ENCODE peak calls at places on chromosomes 4 and X, in six cellular contexts. R is PC-9, H is ovary, L is lower lobe of right lung, I is mucosa of descending colon, G is breast epithelium. D is an unnamed sample.

GRCh38 chrX:8820910-8821527 is 19.8 kb upstream of the FAM9A start:
- DNase-seq in L (no peak), R (no peak), G (no peak), I (no peak), H (no peak), D (no peak)

GRCh38 chr4:182238355-182238931 is 4.8 kb upstream of the TENM3 start:
- DNase-seq in G (no peak), I (no peak), R (no peak), H (no peak), L (no peak), D (no peak)

GRCh38 chrX:118261136-118261535 is 84.8 kb upstream of the WDR44 start:
- DNase-seq in I (no peak), H (no peak), R (no peak), L (no peak), G (no peak), D (no peak)

GRCh38 chr4:107037188-107037587 is 1.1 kb upstream of the DKK2 start:
- DNase-seq in G (no peak), R (no peak), H (peak; percentile 40), L (peak; percentile 49), I (no peak), D (peak; percentile 66)

GRCh38 chr4:99642725-99643489 is 14.7 kb downstream of the C4orf54 start:
- DNase-seq in I (no peak), H (peak; percentile 70), L (no peak), R (no peak), G (no peak), D (no peak)

GRCh38 chr4:140056015-140056414 is 98.0 kb downstream of the MAML3 start:
- DNase-seq in G (no peak), R (no peak), I (no peak), L (no peak), H (no peak), D (no peak)

GRCh38 chr4:168551945-168552695 is 55.3 kb downstream of the PALLD start:
- DNase-seq in G (no peak), H (no peak), L (no peak), R (no peak), I (no peak), D (no peak)

GRCh38 chr4:14994242-14994641 is 8.0 kb upstream of the CPEB2 start:
- DNase-seq in L (no peak), I (no peak), G (no peak), H (no peak), R (peak; percentile 21), D (no peak)

GRCh38 chr4:7705062-7705461 is 234.6 kb downstream of the AFAP1 start:
- DNase-seq in H (no peak), I (no peak), L (no peak), G (peak; percentile 26), R (no peak), D (no peak)

GRCh38 chr4:7703669-7704068 is 236.0 kb downstream of the AFAP1 start:
- DNase-seq in L (no peak), H (no peak), R (peak; percentile 10), I (no peak), G (no peak), D (peak; percentile 49)

GRCh38 chr4:7705602-7706001 is 234.1 kb downstream of the AFAP1 start:
- DNase-seq in H (no peak), R (no peak), G (no peak), L (no peak), I (no peak), D (no peak)

GRCh38 chr4:7704625-7705024 is 235.0 kb downstream of the AFAP1 start:
- DNase-seq in G (no peak), H (no peak), R (no peak), L (no peak), I (no peak), D (no peak)

DNA sequence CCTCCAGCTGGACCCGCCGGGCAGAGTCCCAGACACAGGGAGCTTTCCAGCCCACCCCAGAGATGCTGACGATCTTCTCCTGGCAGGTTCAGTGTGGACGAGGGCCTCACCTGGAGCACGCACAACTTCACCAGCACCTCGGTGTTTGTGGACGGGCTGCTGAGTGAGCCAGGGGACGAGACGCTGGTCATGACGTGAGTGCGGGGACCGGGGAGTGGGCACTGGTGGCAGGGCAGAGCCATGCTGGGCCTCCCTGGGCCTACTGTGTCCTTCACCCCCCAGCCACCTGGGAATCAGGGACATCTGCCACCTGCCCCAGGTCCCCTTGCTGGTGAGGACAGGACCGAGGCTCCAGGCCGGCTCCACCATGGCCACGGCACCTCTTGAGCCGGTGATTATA is 235.6 kb downstream of the AFAP1 start:
- DNase-seq in H (no peak), R (no peak), G (no peak), L (no peak), I (no peak), D (peak; percentile 61)
- H3K4me1 ChIP-seq in H (peaks cover 7% of the 10 kb centered on the region), R (no peaks in the 10 kb centered on the region), G (no peaks in the 10 kb centered on the region), L (no peaks in the 10 kb centered on the region), I (no peaks in the 10 kb centered on the region), D (no peaks in the 10 kb centered on the region)

GRCh38 chrX:33211356-33212254 is at the start of gene DMD:
- DNase-seq in I (no peak), L (peak; percentile 37), H (peak; percentile 19), R (no peak), G (peak; percentile 75), D (peak; percentile 34)
- H3K4me3 ChIP-seq in I (no peak within 1 kb of the TSS), L (peak within 1 kb of the TSS; percentile 45), H (peak within 1 kb of the TSS; percentile 34), R (no peak within 1 kb of the TSS), G (peak within 1 kb of the TSS; percentile 24), D (peak within 1 kb of the TSS; percentile 29)

GRCh38 chr4:72706633-72707032 is 137.6 kb upstream of the ADAMTS3 start:
- DNase-seq in G (no peak), L (no peak), H (no peak), I (no peak), R (no peak), D (peak; percentile 9)

DNA sequence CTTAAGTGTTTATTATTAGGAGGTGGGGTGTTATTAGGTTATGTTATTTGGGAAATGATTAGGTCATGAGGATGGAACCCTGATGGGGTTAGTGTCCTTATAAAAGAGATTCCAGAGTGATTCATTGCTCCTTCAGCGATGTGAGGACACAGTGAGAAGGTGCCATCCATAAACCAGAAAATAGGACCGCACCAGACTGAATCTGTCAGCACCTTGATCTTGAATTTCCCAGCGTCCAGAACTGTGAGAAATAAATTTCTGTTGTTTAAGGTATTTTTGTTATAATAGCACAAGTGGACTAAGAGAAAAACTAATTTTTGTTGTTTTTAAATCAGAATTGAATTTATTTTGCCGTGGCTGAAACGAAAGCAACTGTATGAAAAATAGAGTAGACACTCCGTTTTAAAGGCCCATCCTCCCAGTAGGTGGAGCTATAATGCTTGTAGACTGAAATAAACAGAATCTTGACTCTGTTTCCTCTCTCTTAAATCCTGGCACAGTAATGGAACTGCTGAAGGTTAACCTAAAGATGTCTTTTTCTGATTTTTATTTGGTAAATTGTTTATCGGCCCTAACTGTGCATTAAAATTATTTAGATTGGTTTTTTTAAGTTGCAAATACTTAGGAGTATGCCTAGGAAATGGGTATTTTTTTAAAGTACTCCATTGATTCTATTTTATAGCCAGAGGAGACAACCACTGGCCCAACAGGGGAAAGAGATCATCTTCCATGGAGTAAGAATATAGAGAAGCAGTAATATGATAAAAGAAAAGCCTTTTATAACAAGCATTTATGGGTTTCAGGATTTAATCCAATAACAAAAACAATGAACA is 133.2 kb upstream of the ADAMTS3 start:
- DNase-seq in R (no peak), G (no peak), I (no peak), L (no peak), H (no peak), D (no peak)
- TF ChIP-seq CTCF in R (peak; percentile 65), G (peak; percentile 62), I (peak; percentile 22), L (peak; percentile 56), H (peak; percentile 62), D (peak; percentile 40)

GRCh38 chr4:1212546-1213335 is 36.2 kb downstream of the CTBP1 start:
- DNase-seq in L (peak; percentile 43), G (no peak), H (peak; percentile 46), I (peak; percentile 44), R (no peak), D (no peak)

GRCh38 chr4:1214101-1215095 is 34.5 kb downstream of the CTBP1 start:
- DNase-seq in R (no peak), I (no peak), G (no peak), L (no peak), H (peak; percentile 37), D (peak; percentile 69)

GRCh38 chr4:1211951-1212545 is 36.9 kb downstream of the CTBP1 start:
- DNase-seq in G (no peak), L (peak; percentile 51), I (peak; percentile 53), R (no peak), H (peak; percentile 32), D (peak; percentile 71)

GRCh38 chr4:1215347-1216075 is 33.4 kb downstream of the CTBP1 start:
- DNase-seq in L (no peak), I (peak; percentile 73), G (no peak), H (peak; percentile 65), R (no peak), D (no peak)

DNA sequence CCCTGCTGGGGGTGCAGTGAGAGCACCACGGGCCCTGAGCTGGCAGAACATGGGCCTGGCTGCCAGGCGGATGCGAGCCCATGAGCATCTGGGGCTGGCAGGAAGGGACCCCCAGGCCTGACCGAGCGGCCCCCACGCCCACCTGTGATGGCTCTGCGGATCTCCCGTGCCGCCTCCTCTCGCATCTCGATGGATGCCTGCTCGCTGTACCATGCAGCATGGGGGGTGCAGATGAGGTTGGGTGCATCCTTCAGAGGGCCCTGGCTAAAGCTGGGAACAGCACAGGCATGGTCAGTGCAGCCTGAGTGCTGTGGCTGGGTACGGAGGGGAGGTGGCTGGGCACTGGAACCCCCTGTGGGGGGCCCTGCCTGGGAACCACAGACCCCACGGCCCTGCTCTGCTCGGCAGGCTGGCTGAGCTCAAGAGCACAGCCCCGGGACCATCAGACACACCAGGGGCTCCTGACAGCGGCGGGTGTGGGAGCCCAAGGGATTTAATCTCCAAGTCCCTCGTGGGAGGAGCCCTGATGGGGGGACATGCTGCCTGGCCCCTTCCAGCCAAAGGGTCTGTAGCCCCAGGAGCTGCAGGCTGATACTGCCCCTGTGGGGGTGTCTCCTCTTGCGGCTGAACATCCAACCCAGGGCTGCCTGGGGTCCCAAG is 35.5 kb downstream of the CTBP1 start:
- DNase-seq in I (peak; percentile 50), H (no peak), R (no peak), L (no peak), G (no peak), D (peak; percentile 70)
- H3K4me1 ChIP-seq in I (peaks cover 23% of the 10 kb centered on the region), H (peaks cover 35% of the 10 kb centered on the region), R (no peaks in the 10 kb centered on the region), L (peaks cover 71% of the 10 kb centered on the region), G (peaks cover 5% of the 10 kb centered on the region), D (peaks cover 41% of the 10 kb centered on the region)

D was measured in left lung.